ENCODE peak calls at places on chromosomes 7 and 10, in eight cellular contexts. A is aorta, H is foreskin fibroblast, P is Panc1, J is nephron progenitor cell, F is memory B cell, M is activated T-cell treated with anti-CD3 and anti-CD28 coated beads for 1 hour, Z is heart left ventricle. D is an unnamed sample.

GRCh38 chr7:2309889-2310331 is 4.3 kb downstream of the SNX8 start:
- DNase-seq in A (no peak), H (peak), P (no peak), J (peak), F (no peak), M (no peak), Z (no peak), D (no peak)

GRCh38 chr7:138299046-138299445 is 161.0 kb upstream of the TRIM24 start:
- DNase-seq in A (no peak), H (no peak), P (no peak), J (no peak), F (no peak), M (no peak), Z (no peak), D (no peak)

GRCh38 chr10:45461034-45461433 is 87.0 kb downstream of the ALOX5 start:
- DNase-seq in A (no peak), H (no peak), P (no peak), J (no peak), F (no peak), M (no peak), Z (no peak), D (no peak)

GRCh38 chr10:10818082-10818481 is 199.6 kb upstream of the CELF2 start:
- DNase-seq in A (peak), H (peak), P (no peak), J (no peak), F (no peak), M (no peak), Z (no peak), D (no peak)

GRCh38 chr10:50512214-50512595 is 111.6 kb downstream of the SGMS1 start:
- DNase-seq in A (no peak), H (no peak), P (no peak), J (no peak), F (no peak), M (no peak), Z (no peak), D (no peak)

GRCh38 chr10:119724630-119725549 is 960 bp upstream of the INPP5F start:
- DNase-seq in A (no peak), H (peak), P (no peak), J (peak), F (no peak), M (no peak), Z (no peak), D (peak)

GRCh38 chr7:64098-64521 is 128.3 kb upstream of the FAM20C start:
- DNase-seq in A (peak), H (peak), P (peak), J (peak), F (no peak), M (no peak), Z (peak), D (peak)

GRCh38 chr10:102310356-102311024 is 65.2 kb downstream of the GBF1 start:
- DNase-seq in A (no peak), H (peak), P (no peak), J (no peak), F (no peak), M (no peak), Z (no peak), D (no peak)

GRCh38 chr7:17095001-17095574 is 203.4 kb upstream of the AHR start:
- DNase-seq in A (peak), H (peak), P (no peak), J (no peak), F (no peak), M (no peak), Z (no peak), D (no peak)

GRCh38 chr7:73707045-73707631 is 12.3 kb downstream of the STX1A start:
- DNase-seq in A (peak), H (no peak), P (no peak), J (no peak), F (peak), M (no peak), Z (peak), D (no peak)

GRCh38 chr10:84172435-84173356 is 905 bp upstream of the GPR15LG start:
- DNase-seq in A (no peak), H (no peak), P (no peak), J (no peak), F (no peak), M (no peak), Z (no peak), D (no peak)

GRCh38 chr7:102415685-102416225 is 17.6 kb upstream of the ORAI2 start:
- DNase-seq in A (no peak), H (no peak), P (no peak), J (no peak), F (peak), M (peak), Z (no peak), D (no peak)

GRCh38 chr7:73865738-73866445 is 4.9 kb downstream of the TMEM270 start:
- DNase-seq in A (no peak), H (peak), P (no peak), J (peak), F (no peak), M (no peak), Z (no peak), D (peak)

GRCh38 chr7:80078159-80078731 is 56.4 kb upstream of the GNAI1 start:
- DNase-seq in A (no peak), H (peak), P (no peak), J (no peak), F (no peak), M (no peak), Z (no peak), D (no peak)

GRCh38 chr10:74704629-74705360 is 121.6 kb upstream of the KAT6B start:
- DNase-seq in A (no peak), H (no peak), P (no peak), J (peak), F (no peak), M (no peak), Z (no peak), D (no peak)

GRCh38 chr10:119384127-119384526 is 158.4 kb downstream of the RGS10 start:
- DNase-seq in A (no peak), H (no peak), P (no peak), J (no peak), F (no peak), M (no peak), Z (no peak), D (no peak)

GRCh38 chr10:76643465-76643864 is 994.1 kb downstream of the KCNMA1 start:
- DNase-seq in A (peak), H (no peak), P (no peak), J (no peak), F (no peak), M (no peak), Z (no peak), D (no peak)

GRCh38 chr10:47283101-47283630 is 16.8 kb upstream of the GDF10 start:
- DNase-seq in A (no peak), H (no peak), P (no peak), J (no peak), F (no peak), M (no peak), Z (no peak), D (no peak)

GRCh38 chr7:17009007-17009719 is 127.4 kb upstream of the AGR3 start:
- DNase-seq in A (no peak), H (no peak), P (no peak), J (no peak), F (no peak), M (no peak), Z (no peak), D (no peak)

GRCh38 chr10:124092270-124093075 is 925 bp downstream of the CHST15 start:
- DNase-seq in A (peak), H (peak), P (no peak), J (peak), F (peak), M (peak), Z (peak), D (peak)

GRCh38 chr7:157519798-157520244 is 183.0 kb downstream of the DNAJB6 start:
- DNase-seq in A (no peak), H (no peak), P (no peak), J (no peak), F (no peak), M (no peak), Z (no peak), D (no peak)